ENCODE peak calls at places on chromosomes 16 and 17, in six cellular contexts. B is esophagus muscularis mucosa, F is GM23338, P is HepG2, D is HL-60, W is transverse colon. Z is an unnamed sample.

GRCh38 chr17:42111901-42112551 is 488 bp downstream of the DHX58 start:
- DNase-seq in B (no peak), F (no peak), P (no peak), D (no peak), W (peak), Z (peak)

GRCh38 chr16:3401719-3402397 is 843 bp downstream of the ZNF174 start:
- DNase-seq in B (no peak), F (peak), P (peak), D (no peak), W (no peak), Z (no peak)

GRCh38 chr17:42010898-42011516 is 6.2 kb downstream of the DNAJC7 start:
- DNase-seq in B (no peak), F (peak), P (peak), D (no peak), W (no peak), Z (no peak)

GRCh38 chr17:58391302-58391984 is 25.9 kb downstream of the RNF43 start:
- DNase-seq in B (no peak), F (no peak), P (peak), D (no peak), W (peak), Z (peak)

GRCh38 chr17:57466042-57466471 is 209.7 kb downstream of the MSI2 start:
- DNase-seq in B (no peak), F (peak), P (no peak), D (no peak), W (no peak), Z (no peak)

GRCh38 chr17:72967263-72967962 is 125.1 kb downstream of the SLC39A11 start:
- DNase-seq in B (no peak), F (no peak), P (no peak), D (no peak), W (no peak), Z (no peak)

GRCh38 chr17:75611746-75612437 is 21.3 kb upstream of the SMIM5 start:
- DNase-seq in B (no peak), F (no peak), P (no peak), D (no peak), W (peak), Z (no peak)

GRCh38 chr17:19714542-19715411 is 1.6 kb downstream of the SLC47A2 start:
- DNase-seq in B (no peak), F (no peak), P (no peak), D (no peak), W (no peak), Z (no peak)

GRCh38 chr16:80355335-80355734 is 185.5 kb upstream of the DYNLRB2 start:
- DNase-seq in B (no peak), F (no peak), P (no peak), D (no peak), W (no peak), Z (no peak)

GRCh38 chr17:48593840-48594411 is 347 bp upstream of the HOXB5 start:
- DNase-seq in B (no peak), F (peak), P (peak), D (peak), W (peak), Z (peak)
- TF ChIP-seq POLR2AphosphoS5 in B (peak), F (no peak), P (no peak), D (no peak), W (no peak), Z (no peak)

GRCh38 chr17:50687200-50688066 is 20.3 kb downstream of the ANKRD40 start:
- DNase-seq in B (no peak), F (peak), P (peak), D (no peak), W (no peak), Z (no peak)

GRCh38 chr17:50685334-50685665 is 22.4 kb downstream of the ANKRD40 start:
- DNase-seq in B (no peak), F (no peak), P (no peak), D (no peak), W (no peak), Z (no peak)

GRCh38 chr17:50685691-50686493 is 21.8 kb downstream of the ANKRD40 start:
- DNase-seq in B (no peak), F (no peak), P (no peak), D (no peak), W (no peak), Z (no peak)

GRCh38 chr17:50688168-50688719 is 19.5 kb downstream of the ANKRD40 start:
- DNase-seq in B (no peak), F (no peak), P (no peak), D (no peak), W (no peak), Z (no peak)

DNA sequence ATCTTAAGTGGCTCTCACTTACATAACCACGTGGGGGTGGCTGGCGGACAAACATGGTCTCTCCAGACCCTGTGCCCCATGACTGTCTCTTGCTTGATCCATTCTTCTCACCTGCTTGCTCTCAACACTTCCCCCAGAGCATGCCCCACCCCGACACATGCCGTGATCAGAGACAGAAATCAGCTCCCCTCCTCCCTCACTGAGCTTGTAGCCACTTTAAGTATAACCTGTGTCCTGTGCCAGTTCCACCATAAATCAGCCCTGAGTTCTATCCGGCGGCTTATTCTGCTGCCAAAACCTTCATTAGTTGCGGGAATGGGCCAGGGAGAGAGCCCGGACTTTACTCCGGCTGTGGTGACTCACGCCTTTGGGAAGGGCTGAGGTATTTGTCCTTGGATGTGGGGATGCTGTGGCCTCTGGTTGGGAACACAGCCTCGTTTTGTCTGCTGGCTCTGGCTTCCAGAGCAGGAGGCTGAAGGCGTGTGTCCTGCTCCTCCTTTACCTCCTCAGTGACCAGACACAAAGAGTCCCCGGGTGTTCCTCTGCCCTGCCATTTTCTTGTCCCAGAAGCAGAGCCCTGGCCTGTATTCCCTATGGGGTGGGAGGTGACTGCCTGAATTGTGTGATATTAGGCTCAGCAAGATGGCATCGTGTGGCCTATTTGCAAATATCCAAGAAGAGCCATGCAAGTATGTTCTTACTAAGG is 21.1 kb downstream of the ANKRD40 start:
- DNase-seq in B (peak), F (no peak), P (peak), D (no peak), W (peak), Z (peak)
- H3K27ac ChIP-seq in B (peak), F (no peak), P (peak), D (no peak), W (peak), Z (peak)

GRCh38 chr17:2158011-2158410 is 103.1 kb downstream of the HIC1 start:
- DNase-seq in B (no peak), F (no peak), P (peak), D (peak), W (no peak), Z (no peak)
- TF ChIP-seq POLR2AphosphoS5 in B (peak), F (no peak), P (no peak), D (no peak), W (peak), Z (no peak)

GRCh38 chr16:81664153-81664552 is 114.9 kb upstream of the PLCG2 start:
- DNase-seq in B (no peak), F (no peak), P (no peak), D (no peak), W (no peak), Z (no peak)
- H3K27ac ChIP-seq in B (no peak), F (peak), P (no peak), D (no peak), W (no peak), Z (no peak)

GRCh38 chr16:58024673-58025350 is 742 bp upstream of the MMP15 start:
- DNase-seq in B (no peak), F (peak), P (peak), D (no peak), W (peak), Z (no peak)
- TF ChIP-seq POLR2AphosphoS5 in B (no peak), F (peak), P (peak), D (no peak), W (no peak), Z (no peak)